ENCODE peak calls at places on chromosomes 11 and 22, in six cellular contexts. X is hypothalamus; C is ACHN; Y is KG1; B is stimulated activated CD8-positive, alpha-beta memory T cell treated with anti-CD3 and anti-CD28 coated beads, Interleukin-7, amount 100 ng/mL, for 24 hours; H is AML-193. U is an unnamed sample.

GRCh38 chr11:12411806-12412727 is 34.7 kb downstream of the PARVA start:
- DNase-seq in B (peak), X (no peak), C (peak), Y (no peak), H (no peak), U (peak)

GRCh38 chr22:49366437-49366836 is 461.2 kb downstream of the BRD1 start:
- DNase-seq in X (no peak), B (no peak), Y (no peak), C (no peak), H (no peak), U (no peak)

GRCh38 chr22:39938509-39938908 is 21.7 kb upstream of the TMA7B start:
- DNase-seq in C (no peak), X (no peak), Y (no peak), B (no peak), H (no peak), U (no peak)

GRCh38 chr11:94171693-94172440 is 43.2 kb downstream of the PANX1 start:
- DNase-seq in X (no peak), H (peak), B (no peak), C (peak), Y (no peak), U (peak)

GRCh38 chr11:8863838-8864237 is 47.2 kb upstream of the AKIP1 start:
- DNase-seq in B (no peak), H (no peak), C (no peak), X (no peak), Y (no peak), U (no peak)

GRCh38 chr22:24285245-24285644 is 14.6 kb downstream of the SPECC1L start:
- DNase-seq in X (no peak), H (no peak), C (no peak), B (no peak), Y (no peak), U (no peak)

GRCh38 chr11:73838443-73839122 is 38.1 kb downstream of the COA4 start:
- DNase-seq in C (peak), Y (no peak), H (no peak), X (no peak), B (no peak), U (no peak)

GRCh38 chr11:119172513-119172912 is 4.0 kb downstream of the NLRX1 start:
- DNase-seq in Y (no peak), X (no peak), B (no peak), C (no peak), H (peak), U (peak)

GRCh38 chr11:15819679-15820286 is 536.6 kb downstream of the SOX6 start:
- DNase-seq in X (peak), B (no peak), C (peak), Y (no peak), H (peak), U (peak)

GRCh38 chr11:121476379-121477032 is 23.7 kb upstream of the SORL1-AS1 start:
- DNase-seq in C (no peak), H (no peak), B (no peak), Y (no peak), X (no peak), U (no peak)

GRCh38 chr11:73999581-74000306 is 9.1 kb downstream of the UCP3 start:
- DNase-seq in X (no peak), H (no peak), C (peak), B (no peak), Y (no peak), U (no peak)

GRCh38 chr11:3220521-3221407 is 2.2 kb upstream of the MRGPRG start:
- DNase-seq in C (no peak), X (no peak), H (no peak), Y (no peak), B (no peak), U (no peak)

GRCh38 chr11:67442504-67443398 is 525 bp downstream of the CORO1B start:
- DNase-seq in X (no peak), C (no peak), B (no peak), Y (no peak), H (no peak), U (no peak)

GRCh38 chr11:61587951-61588695 is 7.2 kb upstream of the SYT7 start:
- DNase-seq in H (no peak), X (no peak), Y (no peak), C (peak), B (peak), U (no peak)

GRCh38 chr11:16791494-16791961 is 53.1 kb downstream of the C11orf58 start:
- DNase-seq in B (no peak), Y (no peak), X (no peak), C (peak), H (peak), U (peak)

GRCh38 chr11:57358543-57358961 is 20.4 kb downstream of the P2RX3 start:
- DNase-seq in B (no peak), H (no peak), X (no peak), Y (no peak), C (no peak), U (no peak)

GRCh38 chr22:30873086-30873650 is 95.4 kb downstream of the MORC2 start:
- DNase-seq in H (no peak), B (no peak), C (no peak), Y (no peak), X (no peak), U (no peak)

GRCh38 chr11:95450547-95451123 is 219.6 kb upstream of the SESN3 start:
- DNase-seq in H (no peak), B (no peak), C (no peak), Y (no peak), X (no peak), U (no peak)

GRCh38 chr22:35375031-35375430 is 5.9 kb upstream of the HMOX1 start:
- DNase-seq in C (no peak), H (peak), Y (no peak), B (no peak), X (no peak), U (peak)

GRCh38 chr11:37841016-37841415 is 1243.0 kb upstream of the RAG2 start:
- DNase-seq in H (no peak), C (no peak), Y (no peak), X (no peak), B (no peak), U (no peak)

GRCh38 chr11:64285885-64286800 is 495 bp downstream of the GPR137 start:
- DNase-seq in C (peak), X (no peak), Y (peak), H (peak), B (no peak), U (no peak)

U was measured in GDM1.